ENCODE peak calls at places on chromosome 18, in eight cellular contexts. C is right atrium auricular region, V is OCI-LY7, K is WTC11, Y is psoas muscle, D is tibial artery, Z is upper lobe of right lung, P is nephron progenitor cell. B is an unnamed sample.

GRCh38 chr18:80009661-80010550 is 21.5 kb upstream of the TXNL4A start:
- DNase-seq in C (peak; percentile 77), D (peak; percentile 92), V (no peak), Y (peak; percentile 76), P (no peak), Z (no peak), K (no peak), B (no peak)

GRCh38 chr18:75036941-75037516 is 171.9 kb downstream of the PTGR3 start:
- DNase-seq in Z (no peak), V (no peak), K (no peak), D (no peak), Y (no peak), C (no peak), P (no peak), B (no peak)

GRCh38 chr18:63979409-63979908 is 9.6 kb downstream of the SERPINB8 start:
- DNase-seq in C (peak; percentile 66), V (peak; percentile 54), P (peak; percentile 56), K (peak; percentile 55), Z (no peak), Y (no peak), D (no peak), B (peak; percentile 59)

GRCh38 chr18:79866889-79867574 is 69.3 kb downstream of the KCNG2 start:
- DNase-seq in P (no peak), C (no peak), K (no peak), Y (no peak), V (no peak), Z (peak; percentile 38), D (no peak), B (no peak)

GRCh38 chr18:78948221-78948620 is 31.4 kb upstream of the SALL3 start:
- DNase-seq in V (no peak), K (no peak), Z (no peak), D (no peak), P (no peak), Y (no peak), C (no peak), B (no peak)

GRCh38 chr18:62812242-62812641 is 96.9 kb downstream of the PHLPP1 start:
- DNase-seq in C (no peak), Z (no peak), D (no peak), P (no peak), Y (no peak), K (no peak), V (no peak), B (no peak)

GRCh38 chr18:30094556-30094955 is 948.0 kb downstream of the DSC3 start:
- DNase-seq in Z (no peak), V (no peak), Y (no peak), C (no peak), P (no peak), K (no peak), D (no peak), B (no peak)

GRCh38 chr18:52426041-52426440 is 86.0 kb downstream of the DCC start:
- DNase-seq in D (no peak), K (no peak), P (no peak), Y (no peak), C (no peak), Z (no peak), V (no peak), B (no peak)

GRCh38 chr18:24846133-24846532 is 385.7 kb downstream of the HRH4 start:
- DNase-seq in V (peak; percentile 67), Y (no peak), C (no peak), K (no peak), D (no peak), P (no peak), Z (no peak), B (no peak)

GRCh38 chr18:8505036-8505435 is 104.2 kb upstream of the RAB12 start:
- DNase-seq in P (no peak), V (no peak), K (no peak), C (peak; percentile 32), D (peak; percentile 24), Z (no peak), Y (no peak), B (no peak)

GRCh38 chr18:65725421-65726050 is 25.3 kb upstream of the CDH7 start:
- DNase-seq in Z (peak; percentile 63), C (no peak), D (no peak), K (peak; percentile 74), V (no peak), Y (no peak), P (peak; percentile 58), B (peak; percentile 9)

GRCh38 chr18:50967714-50968661 is at the start of gene ELAC1:
- DNase-seq in Z (peak; percentile 91), Y (peak; percentile 90), V (peak; percentile 77), P (peak; percentile 79), D (peak; percentile 84), K (peak; percentile 71), C (peak; percentile 69), B (peak; percentile 65)

GRCh38 chr18:51643483-51643882 is 446.0 kb upstream of the MEX3C start:
- DNase-seq in D (no peak), K (no peak), Y (no peak), C (no peak), P (no peak), Z (no peak), V (no peak), B (no peak)

GRCh38 chr18:363327-364115 is 95.7 kb upstream of the THOC1 start:
- DNase-seq in C (no peak), P (no peak), Z (no peak), V (no peak), Y (no peak), D (no peak), K (no peak), B (no peak)

GRCh38 chr18:61825386-61825785 is 67.4 kb downstream of the RNF152 start:
- DNase-seq in K (no peak), Z (no peak), D (no peak), C (no peak), V (no peak), P (no peak), Y (no peak), B (no peak)

GRCh38 chr18:72672364-72673151 is 128.4 kb upstream of the CBLN2 start:
- DNase-seq in D (no peak), Z (no peak), P (peak; percentile 20), K (no peak), C (no peak), V (peak; percentile 14), Y (no peak), B (peak; percentile 32)

GRCh38 chr18:79611040-79611681 is 68.4 kb upstream of the CTDP1 start:
- DNase-seq in D (peak; percentile 64), Y (peak; percentile 46), C (peak; percentile 84), K (peak; percentile 40), Z (peak; percentile 50), P (no peak), V (no peak), B (no peak)

GRCh38 chr18:44723973-44724778 is 43.5 kb downstream of the SETBP1 start:
- DNase-seq in D (no peak), V (no peak), P (no peak), K (no peak), C (no peak), Z (no peak), Y (no peak), B (peak; percentile 43)

GRCh38 chr18:40866013-40866644 is 1088.9 kb upstream of the PIK3C3 start:
- DNase-seq in K (no peak), Y (no peak), C (no peak), D (no peak), V (no peak), P (peak; percentile 3), Z (no peak), B (peak; percentile 14)

GRCh38 chr18:32735781-32736180 is 37.0 kb downstream of the KLHL14 start:
- DNase-seq in P (no peak), V (no peak), Z (no peak), C (no peak), Y (no peak), K (no peak), D (no peak), B (no peak)

GRCh38 chr18:59839931-59840685 is 59.7 kb upstream of the PMAIP1 start:
- DNase-seq in P (no peak), K (no peak), D (no peak), Y (no peak), C (no peak), V (no peak), Z (no peak), B (no peak)
- TF ChIP-seq CTCF in P (no peak), K (no peak), D (no peak), Y (no peak), C (no peak), V (peak; percentile 65), Z (no peak), B (no peak)

DNA sequence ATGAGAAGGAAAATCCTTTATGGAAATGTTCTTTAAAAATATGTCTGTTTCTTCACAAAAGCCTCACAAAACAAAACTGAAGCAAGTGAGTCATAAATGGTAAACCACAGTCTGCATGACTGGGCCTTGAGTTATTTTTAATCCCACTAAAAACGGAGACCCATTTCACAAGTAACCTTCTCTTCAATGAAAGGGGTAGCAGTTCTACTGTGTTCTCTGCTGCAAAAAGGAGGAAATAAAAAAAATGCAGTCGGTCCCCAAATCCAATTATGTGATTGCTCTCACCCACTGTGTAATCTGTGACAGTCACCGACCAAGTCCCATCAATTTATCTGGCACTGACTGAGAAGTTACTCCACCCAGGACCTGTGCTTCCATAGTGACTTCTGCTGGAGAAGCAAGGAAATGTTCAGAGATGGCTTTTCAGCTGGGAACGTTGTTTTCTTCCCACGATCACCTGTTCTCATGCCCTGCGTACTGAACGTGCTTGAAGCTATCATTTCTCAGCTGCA is 79.8 kb upstream of the TMEM200C start:
- DNase-seq in V (no peak), K (no peak), Z (no peak), Y (no peak), D (no peak), C (no peak), P (no peak), B (no peak)
- TF ChIP-seq CTCF in V (no peak), K (no peak), Z (no peak), Y (no peak), D (no peak), C (no peak), P (no peak), B (no peak)

GRCh38 chr18:34729740-34730338 is 19.7 kb downstream of the DTNA start:
- DNase-seq in C (no peak), Z (no peak), V (no peak), D (peak; percentile 70), P (no peak), Y (no peak), K (no peak), B (no peak)

GRCh38 chr18:34730774-34731173 is 20.7 kb downstream of the DTNA start:
- DNase-seq in Z (no peak), K (no peak), D (no peak), V (no peak), P (no peak), Y (no peak), C (no peak), B (no peak)

GRCh38 chr18:34729264-34729663 is 19.2 kb downstream of the DTNA start:
- DNase-seq in V (peak; percentile 13), P (no peak), Z (no peak), C (no peak), D (no peak), K (peak; percentile 45), Y (no peak), B (peak; percentile 9)

GRCh38 chr18:34723143-34723542 is 13.0 kb downstream of the DTNA start:
- DNase-seq in D (no peak), V (no peak), P (no peak), K (no peak), Z (no peak), Y (no peak), C (no peak), B (no peak)

GRCh38 chr18:34726286-34727004 is 16.3 kb downstream of the DTNA start:
- DNase-seq in V (no peak), C (no peak), K (no peak), D (no peak), Y (no peak), Z (no peak), P (no peak), B (no peak)
- TF ChIP-seq CTCF in V (no peak), C (no peak), K (no peak), D (no peak), Y (no peak), Z (no peak), P (no peak), B (no peak)

GRCh38 chr18:3447895-3448844 is 1.8 kb upstream of the TGIF1 start:
- DNase-seq in Z (peak; percentile 98), V (peak; percentile 88), Y (peak; percentile 97), C (peak; percentile 96), P (peak; percentile 91), D (peak; percentile 99), K (peak; percentile 97), B (peak; percentile 92)
- TF ChIP-seq CTCF in Z (peak; percentile 17), V (no peak), Y (peak; percentile 10), C (peak; percentile 18), P (no peak), D (no peak), K (no peak), B (no peak)

B was measured in activated CD8-positive, alpha-beta T cell treated with anti-CD3 and anti-CD28 coated beads for 36 hours.